ENCODE peak calls at places on chromosomes 2 and 18, in four cellular contexts. One of them, this sample, is unnamed.

GRCh38 chr2:23434721-23435121 is 49.7 kb downstream of the KLHL29 start:
- DNase-seq in ovary: no peak
- DNase-seq in suprapubic skin: no peak
- DNase-seq in NCI-H524: no peak
- DNase-seq in this sample: peak

GRCh38 chr2:90209806-90210205 is 1518.3 kb downstream of the RPIA start:
- DNase-seq in NCI-H524: no peak
- DNase-seq in suprapubic skin: no peak
- DNase-seq in ovary: no peak
- DNase-seq in this sample: no peak

GRCh38 chr2:62215306-62216064 is 19.6 kb downstream of the B3GNT2 start:
- DNase-seq in ovary: no peak
- DNase-seq in NCI-H524: peak
- DNase-seq in suprapubic skin: no peak
- DNase-seq in this sample: peak

GRCh38 chr2:72117718-72118117 is 29.9 kb downstream of the CYP26B1 start:
- DNase-seq in ovary: no peak
- DNase-seq in suprapubic skin: no peak
- DNase-seq in NCI-H524: no peak
- DNase-seq in this sample: no peak

GRCh38 chr2:240376739-240377138 is 58.7 kb upstream of the GPC1 start:
- DNase-seq in ovary: no peak
- DNase-seq in suprapubic skin: no peak
- DNase-seq in NCI-H524: no peak
- DNase-seq in this sample: no peak

GRCh38 chr2:206543073-206543472 is 99.2 kb upstream of the FAM237A start:
- DNase-seq in suprapubic skin: no peak
- DNase-seq in NCI-H524: no peak
- DNase-seq in ovary: no peak
- DNase-seq in this sample: no peak

GRCh38 chr18:55018602-55019001 is 59.3 kb upstream of the CCDC68 start:
- DNase-seq in suprapubic skin: no peak
- DNase-seq in NCI-H524: no peak
- DNase-seq in ovary: no peak
- DNase-seq in this sample: no peak

GRCh38 chr2:150188177-150188576 is 299.3 kb downstream of the RND3 start:
- DNase-seq in ovary: no peak
- DNase-seq in suprapubic skin: no peak
- DNase-seq in NCI-H524: no peak
- DNase-seq in this sample: no peak

GRCh38 chr2:16225545-16225944 is 285.2 kb downstream of the MYCN start:
- DNase-seq in ovary: no peak
- DNase-seq in NCI-H524: peak
- DNase-seq in suprapubic skin: no peak
- DNase-seq in this sample: peak

GRCh38 chr18:10419420-10420103 is 34.9 kb upstream of the APCDD1 start:
- DNase-seq in suprapubic skin: no peak
- DNase-seq in NCI-H524: no peak
- DNase-seq in ovary: no peak
- DNase-seq in this sample: no peak

GRCh38 chr18:54737986-54738385 is 90.3 kb upstream of the RAB27B start:
- DNase-seq in ovary: no peak
- DNase-seq in suprapubic skin: no peak
- DNase-seq in NCI-H524: no peak
- DNase-seq in this sample: no peak

GRCh38 chr2:11054783-11055751 is 100.2 kb upstream of the SLC66A3 start:
- DNase-seq in ovary: no peak
- DNase-seq in NCI-H524: no peak
- DNase-seq in suprapubic skin: no peak
- DNase-seq in this sample: no peak

GRCh38 chr18:23380001-23380550 is 73.0 kb upstream of the RIOK3 start:
- DNase-seq in ovary: no peak
- DNase-seq in NCI-H524: no peak
- DNase-seq in suprapubic skin: no peak
- DNase-seq in this sample: no peak

GRCh38 chr18:55633032-55633431 is 45.0 kb upstream of the TCF4 start:
- DNase-seq in NCI-H524: no peak
- DNase-seq in ovary: no peak
- DNase-seq in suprapubic skin: no peak
- DNase-seq in this sample: no peak

GRCh38 chr2:229330952-229331351 is 59.9 kb upstream of the PID1 start:
- DNase-seq in NCI-H524: no peak
- DNase-seq in ovary: no peak
- DNase-seq in suprapubic skin: no peak
- DNase-seq in this sample: no peak

GRCh38 chr2:145524836-145525235 is 1004.9 kb upstream of the ZEB2 start:
- DNase-seq in NCI-H524: no peak
- DNase-seq in ovary: no peak
- DNase-seq in suprapubic skin: no peak
- DNase-seq in this sample: no peak

GRCh38 chr2:104432401-104432800 is 421.5 kb upstream of the POU3F3 start:
- DNase-seq in NCI-H524: no peak
- DNase-seq in suprapubic skin: no peak
- DNase-seq in ovary: no peak
- DNase-seq in this sample: no peak

GRCh38 chr2:112814278-112814677 is 22.3 kb downstream of the IL1B start:
- DNase-seq in NCI-H524: no peak
- DNase-seq in suprapubic skin: no peak
- DNase-seq in ovary: no peak
- DNase-seq in this sample: no peak

GRCh38 chr2:234289789-234290188 is 207.1 kb downstream of the ARL4C start:
- DNase-seq in NCI-H524: no peak
- DNase-seq in ovary: no peak
- DNase-seq in suprapubic skin: no peak
- DNase-seq in this sample: no peak

GRCh38 chr2:217847552-217848350 is 155.0 kb downstream of the TNS1 start:
- DNase-seq in ovary: no peak
- DNase-seq in suprapubic skin: no peak
- DNase-seq in NCI-H524: no peak
- DNase-seq in this sample: no peak

GRCh38 chr2:239550336-239550735 is 149.5 kb upstream of the HDAC4 start:
- DNase-seq in suprapubic skin: no peak
- DNase-seq in NCI-H524: no peak
- DNase-seq in ovary: no peak
- DNase-seq in this sample: no peak

GRCh38 chr2:145845207-145845894 is 1325.4 kb upstream of the ZEB2 start:
- DNase-seq in NCI-H524: no peak
- DNase-seq in suprapubic skin: no peak
- DNase-seq in ovary: no peak
- DNase-seq in this sample: no peak

GRCh38 chr2:173657996-173658717 is 303.5 kb downstream of the CDCA7 start:
- DNase-seq in ovary: no peak
- DNase-seq in suprapubic skin: no peak
- DNase-seq in NCI-H524: no peak
- DNase-seq in this sample: no peak

GRCh38 chr2:234091883-234092282 is 41.4 kb downstream of the SPP2 start:
- DNase-seq in suprapubic skin: no peak
- DNase-seq in NCI-H524: no peak
- DNase-seq in ovary: no peak
- DNase-seq in this sample: no peak